ENCODE peak calls at places on chromosome 1, in eight cellular contexts. F, I, V, C, Y, L, A and Q are unnamed samples.

GRCh38 chr1:179141592-179142244 is 59.8 kb downstream of the TOR3A start:
- DNase-seq in A (no peak), C (no peak), I (peak), L (peak), F (peak), Y (peak), V (peak), Q (peak)

GRCh38 chr1:57600424-57600823 is 176.6 kb upstream of the DAB1 start:
- DNase-seq in V (no peak), C (no peak), L (no peak), I (no peak), F (no peak), Y (no peak), A (no peak), Q (no peak)

GRCh38 chr1:84701366-84701765 is 11.1 kb upstream of the SSX2IP start:
- DNase-seq in I (no peak), Y (peak), V (no peak), F (peak), L (peak), A (no peak), C (no peak), Q (no peak)

GRCh38 chr1:34378968-34379729 is 202.4 kb downstream of the C1orf94 start:
- DNase-seq in I (no peak), F (peak), C (no peak), A (no peak), Y (no peak), L (no peak), V (no peak), Q (no peak)

GRCh38 chr1:22709227-22709626 is 1.4 kb upstream of the EPHB2 start:
- DNase-seq in L (no peak), A (no peak), C (no peak), F (no peak), V (no peak), Y (no peak), I (no peak), Q (peak)

GRCh38 chr1:22055463-22055862 is 3.0 kb downstream of the CDC42 start:
- DNase-seq in F (no peak), I (no peak), A (no peak), L (no peak), V (no peak), C (no peak), Y (no peak), Q (no peak)

GRCh38 chr1:200558866-200559459 is 61.6 kb downstream of the KIF14 start:
- DNase-seq in L (peak), V (no peak), Y (peak), C (peak), I (no peak), F (peak), A (peak), Q (peak)

GRCh38 chr1:54574158-54574778 is 26.2 kb downstream of the ACOT11 start:
- DNase-seq in A (no peak), V (no peak), L (no peak), F (no peak), I (no peak), Y (no peak), C (no peak), Q (no peak)

GRCh38 chr1:146012703-146013565 is 8.6 kb downstream of the HJV start:
- DNase-seq in F (peak), A (peak), I (peak), L (peak), V (peak), C (peak), Y (peak), Q (peak)

GRCh38 chr1:154962238-154962678 is 676 bp upstream of the PYGO2 start:
- DNase-seq in V (no peak), I (peak), C (no peak), A (peak), F (peak), Y (peak), L (no peak), Q (peak)

GRCh38 chr1:145995964-145996432 is 381 bp downstream of the TXNIP start:
- DNase-seq in C (no peak), I (no peak), A (no peak), V (no peak), F (no peak), L (no peak), Y (no peak), Q (peak)

GRCh38 chr1:17355898-17356297 is 16.1 kb upstream of the PADI6 start:
- DNase-seq in L (no peak), A (no peak), C (no peak), Y (no peak), V (no peak), I (peak), F (no peak), Q (no peak)

GRCh38 chr1:9675393-9675792 is 23.9 kb downstream of the PIK3CD start:
- DNase-seq in A (no peak), F (no peak), I (no peak), L (no peak), V (no peak), C (no peak), Y (no peak), Q (no peak)